ENCODE peak calls at places on chromosome 13, in five cellular contexts. One of them, this sample, is unnamed.

GRCh38 chr13:64928704-64929499 is 2301.2 kb downstream of the PCDH9 start:
- DNase-seq in GM23338: no peak
- DNase-seq in suprapubic skin: no peak
- DNase-seq in stomach: no peak
- DNase-seq in sigmoid colon: no peak
- DNase-seq in this sample: no peak

GRCh38 chr13:49936943-49937273 is 768 bp upstream of the SPRYD7 start:
- DNase-seq in GM23338: peak; percentile 60
- DNase-seq in suprapubic skin: peak; percentile 62
- DNase-seq in stomach: no peak
- DNase-seq in sigmoid colon: no peak
- DNase-seq in this sample: no peak

GRCh38 chr13:45792827-45793303 is 58.7 kb downstream of the SIAH3 start:
- DNase-seq in GM23338: no peak
- DNase-seq in suprapubic skin: no peak
- DNase-seq in stomach: peak; percentile 27
- DNase-seq in sigmoid colon: no peak
- DNase-seq in this sample: peak; percentile 16

GRCh38 chr13:72561791-72562190 is 165.6 kb downstream of the MZT1 start:
- DNase-seq in GM23338: no peak
- DNase-seq in suprapubic skin: no peak
- DNase-seq in stomach: no peak
- DNase-seq in sigmoid colon: no peak
- DNase-seq in this sample: no peak

GRCh38 chr13:102267191-102267590 is 134.7 kb downstream of the FGF14 start:
- DNase-seq in GM23338: no peak
- DNase-seq in suprapubic skin: no peak
- DNase-seq in stomach: no peak
- DNase-seq in sigmoid colon: no peak
- DNase-seq in this sample: no peak

GRCh38 chr13:109875746-109876145 is 89.4 kb upstream of the IRS2 start:
- DNase-seq in GM23338: no peak
- DNase-seq in suprapubic skin: no peak
- DNase-seq in stomach: no peak
- DNase-seq in sigmoid colon: no peak
- DNase-seq in this sample: no peak

GRCh38 chr13:76715621-76716020 is 170.6 kb downstream of the KCTD12 start:
- DNase-seq in GM23338: peak; percentile 24
- DNase-seq in suprapubic skin: no peak
- DNase-seq in stomach: no peak
- DNase-seq in sigmoid colon: no peak
- DNase-seq in this sample: no peak

GRCh38 chr13:33696530-33696929 is 121.4 kb upstream of the RFC3 start:
- DNase-seq in GM23338: no peak
- DNase-seq in suprapubic skin: no peak
- DNase-seq in stomach: no peak
- DNase-seq in sigmoid colon: no peak
- DNase-seq in this sample: no peak

GRCh38 chr13:83503424-83503823 is 378.9 kb downstream of the SLITRK1 start:
- DNase-seq in GM23338: no peak
- DNase-seq in suprapubic skin: no peak
- DNase-seq in stomach: no peak
- DNase-seq in sigmoid colon: no peak
- DNase-seq in this sample: no peak

GRCh38 chr13:82758056-82758455 is 1124.2 kb downstream of the SLITRK1 start:
- DNase-seq in GM23338: peak; percentile 83
- DNase-seq in suprapubic skin: no peak
- DNase-seq in stomach: no peak
- DNase-seq in sigmoid colon: no peak
- DNase-seq in this sample: no peak

DNA sequence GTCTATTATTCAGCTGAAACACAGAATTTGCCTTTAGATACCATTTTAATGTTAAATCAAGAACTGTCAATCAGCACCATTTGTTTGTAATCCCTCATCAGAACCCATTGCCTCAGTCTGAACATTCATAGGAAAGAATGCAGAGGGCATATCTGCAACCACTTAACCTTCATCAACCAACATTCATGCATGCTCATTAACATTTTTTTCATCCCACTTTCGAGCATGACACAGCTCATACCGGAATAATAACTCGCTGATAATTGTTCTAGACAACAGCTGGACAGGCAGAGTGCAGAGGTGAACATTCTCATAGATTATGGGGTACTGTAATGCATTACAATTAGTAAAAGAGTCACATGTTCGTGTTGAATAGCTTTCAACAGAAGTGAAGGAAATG is 216.8 kb downstream of the DIAPH3 start:
- DNase-seq in GM23338: no peak
- DNase-seq in suprapubic skin: no peak
- DNase-seq in stomach: no peak
- DNase-seq in sigmoid colon: no peak
- DNase-seq in this sample: no peak
- H3K4me3 ChIP-seq in GM23338: no peak overlapping the region
- H3K4me3 ChIP-seq in suprapubic skin: no peak overlapping the region
- H3K4me3 ChIP-seq in stomach: no peak overlapping the region
- H3K4me3 ChIP-seq in sigmoid colon: no peak overlapping the region
- H3K4me3 ChIP-seq in this sample: no peak overlapping the region

GRCh38 chr13:99506632-99507031 is 5.4 kb downstream of the TM9SF2 start:
- DNase-seq in GM23338: no peak
- DNase-seq in suprapubic skin: no peak
- DNase-seq in stomach: no peak
- DNase-seq in sigmoid colon: no peak
- DNase-seq in this sample: no peak
- H3K4me1 ChIP-seq in GM23338: peaks cover 12% of the 10 kb centered on the region
- H3K4me1 ChIP-seq in suprapubic skin: peaks cover 53% of the 10 kb centered on the region
- H3K4me1 ChIP-seq in stomach: peaks cover 71% of the 10 kb centered on the region
- H3K4me1 ChIP-seq in sigmoid colon: no peaks in the 10 kb centered on the region
- H3K4me1 ChIP-seq in this sample: peaks cover 57% of the 10 kb centered on the region

GRCh38 chr13:87153371-87153770 is 517.8 kb upstream of the SLITRK5 start:
- DNase-seq in GM23338: no peak
- DNase-seq in suprapubic skin: no peak
- DNase-seq in stomach: no peak
- DNase-seq in sigmoid colon: no peak
- DNase-seq in this sample: no peak
- TF ChIP-seq POLR2AphosphoS5 in GM23338: no peak
- TF ChIP-seq POLR2AphosphoS5 in suprapubic skin: no peak
- TF ChIP-seq POLR2AphosphoS5 in stomach: no peak
- TF ChIP-seq POLR2AphosphoS5 in sigmoid colon: no peak
- TF ChIP-seq POLR2AphosphoS5 in this sample: no peak

GRCh38 chr13:99995503-99996176 is 14.1 kb downstream of the ZIC2 start:
- DNase-seq in GM23338: peak; percentile 74
- DNase-seq in suprapubic skin: no peak
- DNase-seq in stomach: no peak
- DNase-seq in sigmoid colon: no peak
- DNase-seq in this sample: no peak
- H3K4me3 ChIP-seq in GM23338: peak overlapping the region; percentile 60
- H3K4me3 ChIP-seq in suprapubic skin: no peak overlapping the region
- H3K4me3 ChIP-seq in stomach: no peak overlapping the region
- H3K4me3 ChIP-seq in sigmoid colon: no peak overlapping the region
- H3K4me3 ChIP-seq in this sample: no peak overlapping the region

GRCh38 chr13:99373436-99373835 is 66.2 kb upstream of the GPR183 start:
- DNase-seq in GM23338: no peak
- DNase-seq in suprapubic skin: no peak
- DNase-seq in stomach: no peak
- DNase-seq in sigmoid colon: peak; percentile 53
- DNase-seq in this sample: peak; percentile 70
- H3K4me1 ChIP-seq in GM23338: peaks cover 7% of the 10 kb centered on the region
- H3K4me1 ChIP-seq in suprapubic skin: no peaks in the 10 kb centered on the region
- H3K4me1 ChIP-seq in stomach: peaks cover 3% of the 10 kb centered on the region
- H3K4me1 ChIP-seq in sigmoid colon: no peaks in the 10 kb centered on the region
- H3K4me1 ChIP-seq in this sample: no peaks in the 10 kb centered on the region

DNA sequence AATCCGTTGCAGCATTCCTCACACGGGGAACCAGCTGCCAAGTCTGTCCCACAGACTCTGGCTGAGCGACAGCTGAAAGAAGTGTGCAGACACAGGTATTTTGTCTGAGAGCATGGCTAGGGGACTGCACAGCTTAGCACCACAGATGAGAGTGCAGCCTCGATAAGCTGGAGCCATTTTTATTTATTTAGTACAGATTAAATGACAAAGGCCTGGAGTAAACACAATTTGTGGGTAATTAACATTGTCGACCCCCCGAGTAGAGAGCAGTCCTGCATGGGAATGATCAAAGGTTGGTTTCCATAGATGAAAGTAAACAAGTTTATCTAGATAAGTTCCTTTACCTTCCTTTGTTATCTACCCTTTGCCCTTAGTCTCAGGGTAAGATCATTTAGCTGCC is 836.2 kb downstream of the DACH1 start:
- DNase-seq in GM23338: peak; percentile 38
- DNase-seq in suprapubic skin: no peak
- DNase-seq in stomach: no peak
- DNase-seq in sigmoid colon: no peak
- DNase-seq in this sample: no peak
- TF ChIP-seq POLR2AphosphoS5 in GM23338: no peak
- TF ChIP-seq POLR2AphosphoS5 in suprapubic skin: no peak
- TF ChIP-seq POLR2AphosphoS5 in stomach: no peak
- TF ChIP-seq POLR2AphosphoS5 in sigmoid colon: no peak
- TF ChIP-seq POLR2AphosphoS5 in this sample: no peak

GRCh38 chr13:113122571-113123225 is at the start of gene F10:
- DNase-seq in GM23338: peak; percentile 68
- DNase-seq in suprapubic skin: no peak
- DNase-seq in stomach: peak; percentile 73
- DNase-seq in sigmoid colon: no peak
- DNase-seq in this sample: no peak
- H3K4me3 ChIP-seq in GM23338: no peak within 1 kb of the TSS
- H3K4me3 ChIP-seq in suprapubic skin: peak within 1 kb of the TSS; percentile 33
- H3K4me3 ChIP-seq in stomach: peak within 1 kb of the TSS; percentile 30
- H3K4me3 ChIP-seq in sigmoid colon: peak within 1 kb of the TSS; percentile 7
- H3K4me3 ChIP-seq in this sample: peak within 1 kb of the TSS; percentile 39